ENCODE peak calls at places on chromosomes 11 and 22, in six cellular contexts. U, W, Y, X, V and A are unnamed samples.

GRCh38 chr11:128310005-128310404 is 277.4 kb downstream of the ETS1 start:
- DNase-seq in U (no peak), W (no peak), Y (no peak), X (no peak), V (no peak), A (no peak)

GRCh38 chr11:118915941-118916841 is 9.5 kb downstream of the BCL9L start:
- DNase-seq in U (no peak), W (no peak), Y (no peak), X (no peak), V (no peak), A (no peak)

GRCh38 chr22:37186997-37187522 is 987 bp downstream of the C1QTNF6 start:
- DNase-seq in U (no peak), W (no peak), Y (peak; percentile 14), X (no peak), V (no peak), A (no peak)

GRCh38 chr11:11137339-11137738 is 215.7 kb downstream of the CSNK2A3 start:
- DNase-seq in U (no peak), W (no peak), Y (no peak), X (no peak), V (no peak), A (no peak)

GRCh38 chr22:37433786-37434185 is 6.5 kb upstream of the ELFN2 start:
- DNase-seq in U (no peak), W (no peak), Y (no peak), X (no peak), V (no peak), A (no peak)

GRCh38 chr11:131533164-131533563 is 162.7 kb downstream of the NTM start:
- DNase-seq in U (no peak), W (no peak), Y (no peak), X (no peak), V (no peak), A (no peak)

GRCh38 chr11:88194990-88195389 is 19.7 kb upstream of the RAB38 start:
- DNase-seq in U (no peak), W (no peak), Y (no peak), X (no peak), V (no peak), A (no peak)

GRCh38 chr22:41762980-41763779 is 37.3 kb upstream of the CCDC134 start:
- DNase-seq in U (peak; percentile 35), W (no peak), Y (no peak), X (peak; percentile 65), V (no peak), A (no peak)

GRCh38 chr11:112477152-112477928 is 216.7 kb upstream of the PLET1 start:
- DNase-seq in U (no peak), W (no peak), Y (no peak), X (no peak), V (no peak), A (no peak)

GRCh38 chr22:26822300-26822699 is 164.9 kb downstream of the MIAT start:
- DNase-seq in U (no peak), W (no peak), Y (no peak), X (no peak), V (no peak), A (no peak)

GRCh38 chr11:104999716-105000115 is 23.3 kb downstream of the CASP5 start:
- DNase-seq in U (no peak), W (no peak), Y (no peak), X (no peak), V (no peak), A (no peak)

GRCh38 chr11:105000797-105001196 is 22.2 kb downstream of the CASP5 start:
- DNase-seq in U (peak; percentile 22), W (no peak), Y (no peak), X (no peak), V (no peak), A (no peak)

GRCh38 chr11:104995001-104995408 is 26.6 kb upstream of the CASP4 start:
- DNase-seq in U (no peak), W (no peak), Y (no peak), X (no peak), V (no peak), A (no peak)

GRCh38 chr11:105000167-105000566 is 22.8 kb downstream of the CASP5 start:
- DNase-seq in U (no peak), W (no peak), Y (no peak), X (no peak), V (no peak), A (no peak)

DNA sequence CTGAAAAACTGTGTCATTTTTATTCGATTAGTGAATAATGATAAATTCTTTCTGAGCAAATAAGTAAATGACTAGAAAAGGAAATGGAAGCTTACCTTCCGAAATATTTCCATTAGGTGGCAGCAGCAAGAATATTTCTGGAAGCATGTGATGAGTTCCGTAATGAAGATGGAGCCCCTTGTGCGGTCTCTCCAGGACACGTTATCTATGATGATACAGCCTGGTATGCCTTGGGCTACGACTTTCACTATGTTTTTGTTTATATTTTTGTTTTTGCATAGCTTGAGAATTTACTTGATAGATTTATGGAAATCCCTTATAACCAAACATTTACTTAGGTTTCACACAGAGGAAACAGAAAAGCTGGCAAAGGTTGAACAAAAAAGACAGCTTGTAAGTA is 25.7 kb downstream of the CASP5 start:
- DNase-seq in U (no peak), W (no peak), Y (no peak), X (no peak), V (no peak), A (no peak)
- TF ChIP-seq CTCF in U (no peak), W (no peak), Y (no peak), X (peak; percentile 27), V (no peak), A (peak; percentile 14)

DNA sequence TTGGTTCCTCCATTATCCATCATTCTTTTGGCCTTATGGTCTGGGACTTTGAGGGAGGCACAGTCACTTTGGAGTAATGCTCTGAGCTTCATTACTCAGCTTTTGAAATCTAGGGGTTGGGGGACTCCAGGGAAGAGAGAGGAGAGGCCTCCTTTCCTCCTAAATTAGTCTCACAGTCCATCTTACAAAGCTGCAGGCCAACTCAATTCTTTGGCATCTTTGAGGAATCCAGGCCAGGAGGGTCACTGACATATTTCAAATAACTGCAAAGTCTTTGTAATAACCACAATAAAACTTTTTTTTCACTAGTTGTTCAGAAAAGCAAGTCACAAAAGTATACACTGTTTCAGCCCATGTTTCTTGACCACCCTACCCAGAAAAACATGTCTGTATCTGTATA is 73.3 kb upstream of the FAR1 start:
- DNase-seq in U (no peak), W (no peak), Y (no peak), X (no peak), V (no peak), A (no peak)
- H3K27ac ChIP-seq in U (no peak overlapping the region), W (no peak overlapping the region), Y (no peak overlapping the region), X (no peak overlapping the region), V (no peak overlapping the region), A (no peak overlapping the region)

GRCh38 chr11:19013181-19013857 is 47.2 kb downstream of the MRGPRX2 start:
- DNase-seq in U (no peak), W (no peak), Y (no peak), X (no peak), V (no peak), A (no peak)
- TF ChIP-seq CTCF in U (peak; percentile 47), W (no peak), Y (no peak), X (peak; percentile 6), V (no peak), A (no peak)

DNA sequence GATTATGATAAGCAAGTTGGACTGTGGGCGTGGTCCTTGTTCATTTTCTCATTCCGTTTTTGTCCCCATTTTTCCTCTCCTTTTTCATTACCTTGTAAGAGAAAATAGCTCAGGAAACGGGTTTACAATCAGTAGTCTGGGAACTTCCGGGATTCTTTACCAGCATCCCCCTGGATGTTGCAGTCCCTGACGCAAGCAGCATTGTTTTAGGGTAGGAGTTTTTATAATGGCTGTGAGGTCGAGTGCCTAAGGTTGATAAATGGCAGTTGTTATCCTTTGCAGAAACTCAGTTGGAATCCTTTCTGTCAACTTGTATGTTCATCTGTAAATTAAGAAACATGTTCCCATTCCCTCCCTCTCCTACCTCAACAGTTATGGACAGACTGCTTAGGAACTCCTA is 68.3 kb downstream of the ARHGEF12 start:
- DNase-seq in U (no peak), W (no peak), Y (no peak), X (no peak), V (no peak), A (no peak)
- H3K27ac ChIP-seq in U (no peak overlapping the region), W (no peak overlapping the region), Y (peak overlapping the region; percentile 35), X (no peak overlapping the region), V (no peak overlapping the region), A (no peak overlapping the region)

GRCh38 chr11:13970986-13971385 is 8.5 kb downstream of the SPON1 start:
- DNase-seq in U (no peak), W (peak; percentile 36), Y (no peak), X (peak; percentile 55), V (peak; percentile 37), A (no peak)
- TF ChIP-seq CTCF in U (peak; percentile 11), W (no peak), Y (peak; percentile 48), X (no peak), V (peak; percentile 39), A (no peak)

GRCh38 chr11:70640408-70640807 is 242.1 kb downstream of the CTTN start:
- DNase-seq in U (no peak), W (no peak), Y (no peak), X (no peak), V (no peak), A (no peak)

GRCh38 chr11:70637186-70637800 is 239.0 kb downstream of the CTTN start:
- DNase-seq in U (no peak), W (no peak), Y (no peak), X (no peak), V (no peak), A (no peak)

GRCh38 chr11:70641366-70641765 is 243.0 kb downstream of the CTTN start:
- DNase-seq in U (no peak), W (no peak), Y (no peak), X (peak; percentile 6), V (no peak), A (no peak)

GRCh38 chr11:70636659-70637058 is 238.3 kb downstream of the CTTN start:
- DNase-seq in U (no peak), W (no peak), Y (no peak), X (no peak), V (no peak), A (no peak)

DNA sequence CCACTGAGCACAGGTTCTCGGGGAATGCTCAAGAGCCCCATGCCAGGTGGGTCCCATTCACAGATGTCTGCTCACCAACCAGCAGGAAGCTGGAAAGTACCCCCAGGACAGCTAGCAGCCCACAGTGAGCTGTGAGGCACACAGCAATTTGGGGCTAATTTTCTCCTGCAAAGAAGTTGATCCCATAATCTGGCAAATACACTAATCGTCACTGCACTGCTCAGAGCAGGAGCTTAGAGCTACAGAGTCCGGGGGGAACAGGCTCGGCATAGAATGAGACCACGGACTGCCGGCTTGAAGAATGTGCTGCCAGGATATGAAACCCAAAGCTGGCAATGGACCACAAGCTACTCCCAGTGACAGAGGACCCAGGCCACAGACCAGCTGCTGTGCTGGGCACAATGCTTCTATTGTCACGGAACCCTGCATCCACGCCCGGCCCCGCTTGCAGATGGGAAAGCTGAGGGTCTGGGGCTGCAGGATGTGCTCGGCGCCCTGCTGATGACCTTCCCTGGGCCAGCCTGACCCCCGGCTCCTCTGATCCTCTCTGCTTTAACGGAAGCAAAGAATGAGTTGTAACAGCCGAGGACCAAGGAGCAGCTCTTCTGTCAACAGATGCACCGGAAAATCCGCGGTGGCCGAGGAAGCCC is 239.7 kb downstream of the CTTN start:
- DNase-seq in U (no peak), W (no peak), Y (no peak), X (no peak), V (no peak), A (no peak)
- H3K27ac ChIP-seq in U (no peak overlapping the region), W (no peak overlapping the region), Y (no peak overlapping the region), X (no peak overlapping the region), V (no peak overlapping the region), A (no peak overlapping the region)

GRCh38 chr22:31080848-31081649 is at the start of gene SMTN:
- DNase-seq in U (peak; percentile 84), W (peak; percentile 93), Y (peak; percentile 93), X (peak; percentile 97), V (peak; percentile 93), A (peak; percentile 94)
- TF ChIP-seq CTCF in U (no peak), W (no peak), Y (no peak), X (peak; percentile 5), V (peak; percentile 21), A (no peak)

GRCh38 chr11:65767406-65767805 is 13.4 kb downstream of the AP5B1 start:
- DNase-seq in U (no peak), W (no peak), Y (no peak), X (no peak), V (no peak), A (no peak)
- H3K27ac ChIP-seq in U (no peak overlapping the region), W (no peak overlapping the region), Y (no peak overlapping the region), X (no peak overlapping the region), V (no peak overlapping the region), A (no peak overlapping the region)